ENCODE peak calls at places on chromosome 21, in six cellular contexts. One of them, this sample, is unnamed.
A peak's percentile ranks its signal among the peaks of the same experiment; 100 is the strongest.

GRCh38 chr21:28136687-28137086 is 856.0 kb downstream of the LTN1 start:
- DNase-seq in aorta: no peak
- DNase-seq in MM.1S: no peak
- DNase-seq in right atrium auricular region: no peak
- DNase-seq in upper lobe of right lung: no peak
- DNase-seq in endothelial cell of umbilical vein: no peak
- DNase-seq in this sample: no peak

GRCh38 chr21:24225432-24225831 is 1381.8 kb downstream of the MRPL39 start:
- DNase-seq in aorta: no peak
- DNase-seq in MM.1S: no peak
- DNase-seq in right atrium auricular region: no peak
- DNase-seq in upper lobe of right lung: no peak
- DNase-seq in endothelial cell of umbilical vein: no peak
- DNase-seq in this sample: no peak

GRCh38 chr21:43193651-43194302 is 25.0 kb downstream of the CRYAA start:
- DNase-seq in aorta: no peak
- DNase-seq in MM.1S: no peak
- DNase-seq in right atrium auricular region: no peak
- DNase-seq in upper lobe of right lung: peak; percentile 54
- DNase-seq in endothelial cell of umbilical vein: no peak
- DNase-seq in this sample: peak; percentile 16

GRCh38 chr21:29155118-29155932 is 24.9 kb downstream of the MAP3K7CL start:
- DNase-seq in aorta: peak; percentile 81
- DNase-seq in MM.1S: no peak
- DNase-seq in right atrium auricular region: peak; percentile 77
- DNase-seq in upper lobe of right lung: peak; percentile 71
- DNase-seq in endothelial cell of umbilical vein: peak; percentile 22
- DNase-seq in this sample: peak; percentile 29

GRCh38 chr21:38289697-38290096 is 32.9 kb downstream of the KCNJ15 start:
- DNase-seq in aorta: peak; percentile 69
- DNase-seq in MM.1S: no peak
- DNase-seq in right atrium auricular region: peak; percentile 71
- DNase-seq in upper lobe of right lung: no peak
- DNase-seq in endothelial cell of umbilical vein: peak; percentile 73
- DNase-seq in this sample: no peak

GRCh38 chr21:38878394-38879179 is 72.9 kb downstream of the ETS2 start:
- DNase-seq in aorta: no peak
- DNase-seq in MM.1S: no peak
- DNase-seq in right atrium auricular region: no peak
- DNase-seq in upper lobe of right lung: no peak
- DNase-seq in endothelial cell of umbilical vein: no peak
- DNase-seq in this sample: no peak

GRCh38 chr21:37712204-37712934 is 203.9 kb downstream of the KCNJ6 start:
- DNase-seq in aorta: peak; percentile 81
- DNase-seq in MM.1S: peak; percentile 85
- DNase-seq in right atrium auricular region: peak; percentile 66
- DNase-seq in upper lobe of right lung: peak; percentile 75
- DNase-seq in endothelial cell of umbilical vein: peak; percentile 67
- DNase-seq in this sample: peak; percentile 80

GRCh38 chr21:38196033-38196432 is 60.8 kb upstream of the KCNJ15 start:
- DNase-seq in aorta: no peak
- DNase-seq in MM.1S: no peak
- DNase-seq in right atrium auricular region: no peak
- DNase-seq in upper lobe of right lung: no peak
- DNase-seq in endothelial cell of umbilical vein: peak; percentile 35
- DNase-seq in this sample: no peak

GRCh38 chr21:15616864-15617574 is 112.8 kb upstream of the USP25 start:
- DNase-seq in aorta: no peak
- DNase-seq in MM.1S: no peak
- DNase-seq in right atrium auricular region: no peak
- DNase-seq in upper lobe of right lung: no peak
- DNase-seq in endothelial cell of umbilical vein: no peak
- DNase-seq in this sample: no peak

GRCh38 chr21:31622397-31622796 is 37.1 kb upstream of the SOD1 start:
- DNase-seq in aorta: no peak
- DNase-seq in MM.1S: no peak
- DNase-seq in right atrium auricular region: no peak
- DNase-seq in upper lobe of right lung: no peak
- DNase-seq in endothelial cell of umbilical vein: no peak
- DNase-seq in this sample: no peak

GRCh38 chr21:41762753-41763152 is 4.1 kb downstream of the RIPK4 start:
- DNase-seq in aorta: no peak
- DNase-seq in MM.1S: no peak
- DNase-seq in right atrium auricular region: no peak
- DNase-seq in upper lobe of right lung: no peak
- DNase-seq in endothelial cell of umbilical vein: no peak
- DNase-seq in this sample: no peak
- H3K27me3 ChIP-seq in aorta: no peaks in the 10 kb centered on the region
- H3K27me3 ChIP-seq in MM.1S: peaks cover 80% of the 10 kb centered on the region
- H3K27me3 ChIP-seq in right atrium auricular region: peaks cover 3% of the 10 kb centered on the region
- H3K27me3 ChIP-seq in upper lobe of right lung: peaks cover 50% of the 10 kb centered on the region
- H3K27me3 ChIP-seq in endothelial cell of umbilical vein: peaks cover 73% of the 10 kb centered on the region
- H3K27me3 ChIP-seq in this sample: peaks cover 6% of the 10 kb centered on the region

GRCh38 chr21:34027727-34028461 is 45.5 kb upstream of the MRPS6 start:
- DNase-seq in aorta: no peak
- DNase-seq in MM.1S: no peak
- DNase-seq in right atrium auricular region: no peak
- DNase-seq in upper lobe of right lung: no peak
- DNase-seq in endothelial cell of umbilical vein: no peak
- DNase-seq in this sample: no peak

GRCh38 chr21:34031835-34032370 is 41.5 kb upstream of the MRPS6 start:
- DNase-seq in aorta: no peak
- DNase-seq in MM.1S: peak; percentile 74
- DNase-seq in right atrium auricular region: no peak
- DNase-seq in upper lobe of right lung: no peak
- DNase-seq in endothelial cell of umbilical vein: no peak
- DNase-seq in this sample: no peak

GRCh38 chr21:34034369-34035014 is 38.9 kb upstream of the MRPS6 start:
- DNase-seq in aorta: no peak
- DNase-seq in MM.1S: no peak
- DNase-seq in right atrium auricular region: no peak
- DNase-seq in upper lobe of right lung: no peak
- DNase-seq in endothelial cell of umbilical vein: no peak
- DNase-seq in this sample: no peak

GRCh38 chr21:34024382-34024693 is 49.0 kb upstream of the MRPS6 start:
- DNase-seq in aorta: no peak
- DNase-seq in MM.1S: no peak
- DNase-seq in right atrium auricular region: no peak
- DNase-seq in upper lobe of right lung: no peak
- DNase-seq in endothelial cell of umbilical vein: no peak
- DNase-seq in this sample: no peak

DNA sequence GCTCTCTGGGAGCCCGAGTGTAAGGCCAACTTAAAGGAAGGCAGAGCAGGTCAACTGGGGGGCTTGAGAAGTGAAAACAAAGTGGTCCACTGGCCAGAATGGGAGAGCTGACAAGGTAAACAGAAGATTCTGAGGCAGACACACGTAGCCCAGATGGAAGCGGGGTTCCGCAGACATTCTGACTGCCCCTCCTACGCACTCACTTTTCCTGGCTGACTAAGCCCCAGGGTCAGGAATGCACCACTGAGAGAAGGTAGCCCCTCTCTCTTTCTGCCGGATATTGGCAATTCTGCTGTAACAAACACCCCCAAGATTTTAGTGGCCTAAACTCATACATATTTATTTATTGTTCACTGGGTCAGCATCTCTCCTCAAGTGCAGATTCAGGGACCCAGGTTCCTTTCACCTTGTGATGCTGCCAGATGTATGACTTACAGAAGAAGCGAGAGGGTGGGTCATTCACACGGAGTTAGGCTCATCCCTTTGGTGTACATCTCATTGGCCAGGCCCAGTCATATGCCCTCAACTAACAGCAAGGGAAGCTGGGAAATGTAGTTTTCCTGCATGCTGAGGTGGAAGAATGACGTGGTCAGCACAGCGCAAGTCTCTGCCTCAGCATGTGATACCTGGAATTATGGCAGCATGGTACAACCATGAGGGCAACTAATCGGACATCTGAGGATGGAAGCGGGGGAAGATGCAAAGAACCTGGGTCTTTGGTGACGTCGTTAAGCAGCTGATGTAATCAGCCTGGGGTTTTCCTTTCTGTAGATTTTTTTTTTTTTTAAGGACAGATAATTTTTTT is 43.5 kb upstream of the MRPS6 start:
- DNase-seq in aorta: peak; percentile 53
- DNase-seq in MM.1S: peak; percentile 82
- DNase-seq in right atrium auricular region: peak; percentile 66
- DNase-seq in upper lobe of right lung: no peak
- DNase-seq in endothelial cell of umbilical vein: peak; percentile 85
- DNase-seq in this sample: peak; percentile 85
- H3K4me3 ChIP-seq in aorta: no peak overlapping the region
- H3K4me3 ChIP-seq in MM.1S: peak overlapping the region; percentile 20
- H3K4me3 ChIP-seq in right atrium auricular region: peak overlapping the region; percentile 16
- H3K4me3 ChIP-seq in upper lobe of right lung: no peak overlapping the region
- H3K4me3 ChIP-seq in endothelial cell of umbilical vein: no peak overlapping the region
- H3K4me3 ChIP-seq in this sample: peak overlapping the region; percentile 46

GRCh38 chr21:46157987-46158451 is 2.6 kb upstream of the FTCD start:
- DNase-seq in aorta: peak; percentile 28
- DNase-seq in MM.1S: no peak
- DNase-seq in right atrium auricular region: no peak
- DNase-seq in upper lobe of right lung: peak; percentile 53
- DNase-seq in endothelial cell of umbilical vein: no peak
- DNase-seq in this sample: peak; percentile 10

GRCh38 chr21:46159841-46160562 is 4.6 kb upstream of the FTCD start:
- DNase-seq in aorta: peak; percentile 42
- DNase-seq in MM.1S: no peak
- DNase-seq in right atrium auricular region: no peak
- DNase-seq in upper lobe of right lung: no peak
- DNase-seq in endothelial cell of umbilical vein: no peak
- DNase-seq in this sample: peak; percentile 11

GRCh38 chr21:46158666-46159300 is 3.4 kb upstream of the FTCD start:
- DNase-seq in aorta: peak; percentile 30
- DNase-seq in MM.1S: no peak
- DNase-seq in right atrium auricular region: no peak
- DNase-seq in upper lobe of right lung: peak; percentile 52
- DNase-seq in endothelial cell of umbilical vein: no peak
- DNase-seq in this sample: no peak

GRCh38 chr21:46160563-46161179 is 5.3 kb upstream of the FTCD start:
- DNase-seq in aorta: peak; percentile 31
- DNase-seq in MM.1S: no peak
- DNase-seq in right atrium auricular region: no peak
- DNase-seq in upper lobe of right lung: no peak
- DNase-seq in endothelial cell of umbilical vein: no peak
- DNase-seq in this sample: peak; percentile 13

DNA sequence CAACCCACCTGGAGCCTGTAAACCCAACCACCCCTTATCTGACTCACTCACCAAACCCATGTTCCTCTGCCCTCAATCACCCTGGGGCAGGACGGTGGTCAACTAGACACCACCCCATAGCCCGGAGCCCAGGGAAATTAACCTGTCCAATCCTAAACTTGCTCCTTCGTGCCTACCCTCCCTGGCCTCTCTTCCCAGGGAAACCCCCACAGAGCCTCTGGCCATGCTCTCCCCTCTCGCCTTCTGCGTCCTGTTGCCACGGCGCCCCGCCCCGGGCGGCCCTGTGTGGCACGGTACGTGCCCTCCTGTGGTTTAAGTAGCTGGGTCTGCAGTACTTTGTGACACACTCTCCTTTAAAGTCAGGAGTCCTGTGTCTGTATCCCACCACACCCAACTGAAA is 4.0 kb upstream of the FTCD start:
- DNase-seq in aorta: peak; percentile 24
- DNase-seq in MM.1S: no peak
- DNase-seq in right atrium auricular region: no peak
- DNase-seq in upper lobe of right lung: peak; percentile 39
- DNase-seq in endothelial cell of umbilical vein: no peak
- DNase-seq in this sample: peak; percentile 7
- H3K27me3 ChIP-seq in aorta: no peaks in the 10 kb centered on the region
- H3K27me3 ChIP-seq in MM.1S: no peaks in the 10 kb centered on the region
- H3K27me3 ChIP-seq in right atrium auricular region: no peaks in the 10 kb centered on the region
- H3K27me3 ChIP-seq in upper lobe of right lung: no peaks in the 10 kb centered on the region
- H3K27me3 ChIP-seq in endothelial cell of umbilical vein: no peaks in the 10 kb centered on the region
- H3K27me3 ChIP-seq in this sample: no peaks in the 10 kb centered on the region

GRCh38 chr21:44778983-44779382 is 22.6 kb downstream of the UBE2G2 start:
- DNase-seq in aorta: no peak
- DNase-seq in MM.1S: no peak
- DNase-seq in right atrium auricular region: peak; percentile 21
- DNase-seq in upper lobe of right lung: no peak
- DNase-seq in endothelial cell of umbilical vein: no peak
- DNase-seq in this sample: no peak
- H3K4me3 ChIP-seq in aorta: no peak overlapping the region
- H3K4me3 ChIP-seq in MM.1S: no peak overlapping the region
- H3K4me3 ChIP-seq in right atrium auricular region: no peak overlapping the region
- H3K4me3 ChIP-seq in upper lobe of right lung: no peak overlapping the region
- H3K4me3 ChIP-seq in endothelial cell of umbilical vein: no peak overlapping the region
- H3K4me3 ChIP-seq in this sample: no peak overlapping the region

GRCh38 chr21:34670220-34670961 is 1.6 kb downstream of the CLIC6 start:
- DNase-seq in aorta: no peak
- DNase-seq in MM.1S: no peak
- DNase-seq in right atrium auricular region: no peak
- DNase-seq in upper lobe of right lung: peak; percentile 72
- DNase-seq in endothelial cell of umbilical vein: no peak
- DNase-seq in this sample: no peak
- H3K27me3 ChIP-seq in aorta: no peaks in the 10 kb centered on the region
- H3K27me3 ChIP-seq in MM.1S: peaks cover 8% of the 10 kb centered on the region
- H3K27me3 ChIP-seq in right atrium auricular region: no peaks in the 10 kb centered on the region
- H3K27me3 ChIP-seq in upper lobe of right lung: peaks cover 29% of the 10 kb centered on the region
- H3K27me3 ChIP-seq in endothelial cell of umbilical vein: peaks cover 53% of the 10 kb centered on the region
- H3K27me3 ChIP-seq in this sample: peaks cover 3% of the 10 kb centered on the region

GRCh38 chr21:18253252-18253651 is 8.6 kb downstream of the CHODL start:
- DNase-seq in aorta: no peak
- DNase-seq in MM.1S: no peak
- DNase-seq in right atrium auricular region: no peak
- DNase-seq in upper lobe of right lung: no peak
- DNase-seq in endothelial cell of umbilical vein: no peak
- DNase-seq in this sample: no peak
- H3K4me3 ChIP-seq in aorta: no peak overlapping the region
- H3K4me3 ChIP-seq in MM.1S: no peak overlapping the region
- H3K4me3 ChIP-seq in right atrium auricular region: no peak overlapping the region
- H3K4me3 ChIP-seq in upper lobe of right lung: no peak overlapping the region
- H3K4me3 ChIP-seq in endothelial cell of umbilical vein: no peak overlapping the region
- H3K4me3 ChIP-seq in this sample: no peak overlapping the region